ENCODE peak calls at places on chromosomes 2 and 18, in ten cellular contexts. B is lower leg skin, U is astrocyte, G is thyroid gland, Z is omental fat pad, T is nephron progenitor cell, O is PC-9, S is colonic mucosa, A is adrenal gland, Q is cardiac muscle cell. Y is an unnamed sample.

GRCh38 chr18:75455249-75456183 is 28.0 kb upstream of the SMIM21 start:
- DNase-seq in B (no peak), U (peak; percentile 31), G (peak; percentile 43), Z (no peak), T (peak; percentile 77), O (no peak), S (no peak), A (no peak), Q (peak; percentile 55), Y (peak; percentile 81)

GRCh38 chr18:13615432-13615861 is 110.9 kb downstream of the FAM210A start:
- DNase-seq in B (no peak), U (peak; percentile 2), G (no peak), Z (no peak), T (no peak), O (no peak), S (no peak), A (no peak), Q (no peak), Y (no peak)

GRCh38 chr2:160379399-160379798 is 114.2 kb downstream of the RBMS1 start:
- DNase-seq in B (no peak), U (peak; percentile 95), G (no peak), Z (no peak), T (no peak), O (no peak), S (no peak), A (no peak), Q (peak; percentile 92), Y (no peak)

GRCh38 chr18:63505566-63506335 is 29.0 kb downstream of the SERPINB5 start:
- DNase-seq in B (no peak), U (no peak), G (no peak), Z (no peak), T (peak; percentile 36), O (peak; percentile 25), S (peak; percentile 54), A (no peak), Q (peak; percentile 27), Y (no peak)

GRCh38 chr2:48795065-48795464 is 39.5 kb upstream of the LHCGR start:
- DNase-seq in B (no peak), U (no peak), G (no peak), Z (no peak), T (no peak), O (no peak), S (no peak), A (no peak), Q (no peak), Y (no peak)

GRCh38 chr2:263774-264492 is at the start of gene SH3YL1:
- DNase-seq in B (peak; percentile 90), U (peak; percentile 51), G (peak; percentile 90), Z (no peak), T (no peak), O (peak; percentile 80), S (peak; percentile 88), A (no peak), Q (peak; percentile 47), Y (peak; percentile 78)

GRCh38 chr18:51151568-51152511 is 45.6 kb downstream of the MEX3C start:
- DNase-seq in B (peak; percentile 71), U (no peak), G (no peak), Z (no peak), T (no peak), O (no peak), S (no peak), A (no peak), Q (no peak), Y (no peak)

GRCh38 chr2:145749556-145749955 is 1229.6 kb upstream of the ZEB2 start:
- DNase-seq in B (no peak), U (no peak), G (no peak), Z (no peak), T (no peak), O (no peak), S (no peak), A (no peak), Q (no peak), Y (no peak)

GRCh38 chr2:142596334-142597088 is 281.0 kb upstream of the KYNU start:
- DNase-seq in B (no peak), U (peak; percentile 42), G (no peak), Z (no peak), T (no peak), O (peak; percentile 25), S (no peak), A (no peak), Q (no peak), Y (no peak)

GRCh38 chr18:74963820-74964446 is 245.0 kb downstream of the PTGR3 start:
- DNase-seq in B (no peak), U (peak; percentile 18), G (peak; percentile 57), Z (no peak), T (peak; percentile 18), O (peak; percentile 7), S (peak; percentile 33), A (no peak), Q (peak; percentile 64), Y (no peak)

GRCh38 chr18:40293311-40293710 is 1661.7 kb upstream of the PIK3C3 start:
- DNase-seq in B (no peak), U (no peak), G (no peak), Z (no peak), T (no peak), O (no peak), S (no peak), A (no peak), Q (peak; percentile 9), Y (no peak)
- TF ChIP-seq CTCF in B (no peak), U (peak; percentile 11), G (no peak), Z (no peak), T (no peak), O (no peak), S (no peak), A (no peak), Q (peak; percentile 27), Y (peak; percentile 53)

GRCh38 chr2:132412021-132412420 is 4.6 kb upstream of the GPR39 start:
- DNase-seq in B (no peak), U (no peak), G (no peak), Z (no peak), T (no peak), O (no peak), S (no peak), A (no peak), Q (no peak), Y (no peak)

GRCh38 chr2:132416996-132417395 is 391 bp downstream of the GPR39 start:
- DNase-seq in B (no peak), U (no peak), G (no peak), Z (no peak), T (no peak), O (no peak), S (peak; percentile 72), A (no peak), Q (no peak), Y (no peak)

GRCh38 chr2:132417430-132418035 is 928 bp downstream of the GPR39 start:
- DNase-seq in B (no peak), U (no peak), G (peak; percentile 6), Z (no peak), T (no peak), O (no peak), S (peak; percentile 27), A (no peak), Q (no peak), Y (no peak)

GRCh38 chr2:132416080-132416911 is at the start of gene GPR39:
- DNase-seq in B (peak; percentile 93), U (peak; percentile 98), G (peak; percentile 90), Z (peak; percentile 40), T (peak; percentile 81), O (peak; percentile 97), S (peak; percentile 93), A (peak; percentile 65), Q (peak; percentile 96), Y (peak; percentile 81)

DNA sequence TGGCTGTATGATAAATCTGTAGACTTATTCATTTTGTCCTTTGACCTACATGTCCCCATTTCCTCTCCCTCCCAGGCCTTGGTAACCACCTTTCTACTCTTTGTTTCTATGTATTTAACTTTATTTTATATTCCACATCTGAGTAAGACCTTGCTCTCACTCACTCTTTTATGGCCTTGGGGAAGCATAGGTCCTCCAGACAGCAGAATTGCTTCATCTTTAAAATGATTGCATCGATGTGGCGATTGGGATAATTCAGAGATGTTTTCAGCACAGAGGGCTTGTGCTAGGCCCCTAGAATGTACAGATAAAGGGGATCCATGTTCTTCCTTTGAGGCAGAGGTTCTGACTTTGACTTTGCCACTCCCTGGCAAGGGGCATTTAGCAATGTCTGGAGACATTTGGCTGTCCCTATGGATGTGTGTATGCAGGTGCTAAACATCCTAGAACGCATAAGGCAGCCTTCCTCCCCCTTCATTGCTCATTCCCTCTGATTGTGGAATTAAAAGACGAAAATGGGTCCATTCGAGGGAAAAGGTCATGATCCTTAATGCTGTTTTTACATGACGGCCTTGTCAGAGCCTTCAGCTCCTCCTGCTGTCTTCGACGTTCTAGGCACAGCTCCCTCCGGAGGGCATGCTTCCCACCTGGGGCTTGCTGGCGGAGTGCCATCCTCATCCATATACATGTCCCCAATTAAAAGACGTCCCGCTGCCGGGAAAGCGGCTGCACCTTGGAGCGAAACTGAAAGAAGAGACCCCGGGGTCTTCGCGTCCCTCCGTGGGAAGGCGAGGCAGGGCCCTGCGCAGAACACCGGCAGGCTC is 1.1 kb upstream of the GPR39 start:
- DNase-seq in B (no peak), U (no peak), G (no peak), Z (no peak), T (no peak), O (no peak), S (peak; percentile 33), A (no peak), Q (peak; percentile 20), Y (no peak)
- TF ChIP-seq CTCF in B (no peak), U (no peak), G (no peak), Z (no peak), T (no peak), O (no peak), S (no peak), A (no peak), Q (no peak), Y (no peak)

GRCh38 chr2:233668605-233669260 is 3.0 kb upstream of the UGT1A9 start:
- DNase-seq in B (no peak), U (no peak), G (no peak), Z (no peak), T (no peak), O (no peak), S (no peak), A (no peak), Q (no peak), Y (no peak)

GRCh38 chr2:233658610-233659009 is 13.1 kb upstream of the UGT1A9 start:
- DNase-seq in B (no peak), U (no peak), G (no peak), Z (no peak), T (no peak), O (no peak), S (no peak), A (no peak), Q (no peak), Y (no peak)

GRCh38 chr2:233663911-233664310 is 7.8 kb upstream of the UGT1A9 start:
- DNase-seq in B (no peak), U (no peak), G (no peak), Z (no peak), T (no peak), O (no peak), S (no peak), A (no peak), Q (no peak), Y (no peak)
- TF ChIP-seq CTCF in B (no peak), U (no peak), G (no peak), Z (no peak), T (no peak), O (no peak), S (no peak), A (no peak), Q (no peak), Y (no peak)

DNA sequence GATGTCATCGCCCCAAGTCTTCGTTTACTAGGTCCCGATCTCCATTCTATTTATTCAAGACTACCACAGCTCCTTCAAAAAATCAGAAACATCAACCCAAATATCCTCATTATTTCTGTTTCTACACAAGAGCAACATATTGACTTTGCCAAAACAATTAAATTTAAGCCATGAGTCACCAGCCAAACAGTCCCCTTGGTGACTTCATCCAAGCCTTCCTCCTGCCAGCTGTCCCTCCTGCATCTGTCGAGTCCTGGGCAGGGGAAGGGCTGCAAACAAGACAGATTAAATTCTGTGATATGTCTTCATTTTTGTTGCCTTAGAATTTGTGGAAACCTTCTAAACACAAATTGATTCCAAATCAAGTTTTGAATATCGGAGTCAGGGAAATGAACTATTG is 110.3 kb downstream of the SP3 start:
- DNase-seq in B (peak; percentile 83), U (peak; percentile 56), G (no peak), Z (no peak), T (no peak), O (peak; percentile 14), S (no peak), A (peak; percentile 40), Q (peak; percentile 22), Y (no peak)
- TF ChIP-seq CTCF in B (no peak), U (no peak), G (no peak), Z (no peak), T (no peak), O (no peak), S (no peak), A (no peak), Q (no peak), Y (no peak)